ENCODE peak calls at places on chromosomes 13 and 19, in four cellular contexts. E is astrocyte, Q is fibroblast of lung, S is prostate gland. R is an unnamed sample. For H3K27me3 and H3K4me1, the result is how much of the 10 kb centered on the place peaks cover.

GRCh38 chr13:43785681-43786471 is 896 bp downstream of the ENOX1 start:
- DNase-seq in E (peak), Q (peak), S (peak), R (no peak)

GRCh38 chr13:47809411-47809810 is 191.7 kb downstream of the SUCLA2 start:
- DNase-seq in E (no peak), Q (no peak), S (no peak), R (no peak)

GRCh38 chr19:39223703-39224279 is 19.7 kb upstream of the SYCN start:
- DNase-seq in E (peak), Q (peak), S (no peak), R (no peak)

GRCh38 chr13:40484981-40485380 is 181.5 kb downstream of the FOXO1 start:
- DNase-seq in E (no peak), Q (no peak), S (no peak), R (no peak)

GRCh38 chr13:47216176-47216822 is 319.4 kb upstream of the HTR2A start:
- DNase-seq in E (peak), Q (no peak), S (no peak), R (peak)

GRCh38 chr19:4742717-4743646 is 19.3 kb upstream of the DPP9 start:
- DNase-seq in E (no peak), Q (no peak), S (no peak), R (no peak)

GRCh38 chr19:4713384-4713951 is 10.2 kb downstream of the DPP9 start:
- DNase-seq in E (peak), Q (peak), S (peak), R (peak)

GRCh38 chr19:54674021-54674617 is 11.3 kb downstream of the LILRB4 start:
- DNase-seq in E (no peak), Q (peak), S (no peak), R (peak)

GRCh38 chr13:19071161-19071936 is 110.3 kb downstream of the TUBA3C start:
- DNase-seq in E (no peak), Q (no peak), S (no peak), R (no peak)

GRCh38 chr19:34288381-34288780 is 34.0 kb downstream of the GARRE1 start:
- DNase-seq in E (no peak), Q (no peak), S (no peak), R (no peak)

GRCh38 chr13:26168276-26168814 is 53.8 kb downstream of the RNF6 start:
- DNase-seq in E (no peak), Q (peak), S (no peak), R (peak)

GRCh38 chr19:4578552-4579248 is 19.2 kb upstream of the SEMA6B start:
- DNase-seq in E (no peak), Q (no peak), S (no peak), R (no peak)

GRCh38 chr19:5880604-5881078 is 10.3 kb upstream of the FUT5 start:
- DNase-seq in E (peak), Q (peak), S (peak), R (peak)

GRCh38 chr19:24060687-24061356 is 26.2 kb upstream of the ZNF254 start:
- DNase-seq in E (no peak), Q (no peak), S (no peak), R (peak)

GRCh38 chr19:43552616-43553015 is 19.6 kb downstream of the ZNF575 start:
- DNase-seq in E (no peak), Q (no peak), S (no peak), R (no peak)

GRCh38 chr19:32253683-32254020 is 91.8 kb upstream of the ZNF507 start:
- DNase-seq in E (no peak), Q (no peak), S (no peak), R (no peak)

GRCh38 chr19:32255566-32256295 is 89.7 kb upstream of the ZNF507 start:
- DNase-seq in E (no peak), Q (no peak), S (no peak), R (no peak)

GRCh38 chr19:32252333-32252669 is 93.1 kb upstream of the ZNF507 start:
- DNase-seq in E (no peak), Q (no peak), S (no peak), R (no peak)

GRCh38 chr19:32254128-32254527 is 91.3 kb upstream of the ZNF507 start:
- DNase-seq in E (no peak), Q (no peak), S (no peak), R (no peak)

GRCh38 chr19:32251634-32252332 is 93.6 kb upstream of the ZNF507 start:
- DNase-seq in E (no peak), Q (no peak), S (no peak), R (no peak)
- H3K27me3 ChIP-seq in E (under half), Q (under half), S (under half), R (under half)

GRCh38 chr13:20553309-20553708 is 13.6 kb upstream of the IFT88 start:
- DNase-seq in E (no peak), Q (peak), S (no peak), R (no peak)
- H3K27ac ChIP-seq in E (no peak), Q (no peak), S (no peak), R (no peak)

DNA sequence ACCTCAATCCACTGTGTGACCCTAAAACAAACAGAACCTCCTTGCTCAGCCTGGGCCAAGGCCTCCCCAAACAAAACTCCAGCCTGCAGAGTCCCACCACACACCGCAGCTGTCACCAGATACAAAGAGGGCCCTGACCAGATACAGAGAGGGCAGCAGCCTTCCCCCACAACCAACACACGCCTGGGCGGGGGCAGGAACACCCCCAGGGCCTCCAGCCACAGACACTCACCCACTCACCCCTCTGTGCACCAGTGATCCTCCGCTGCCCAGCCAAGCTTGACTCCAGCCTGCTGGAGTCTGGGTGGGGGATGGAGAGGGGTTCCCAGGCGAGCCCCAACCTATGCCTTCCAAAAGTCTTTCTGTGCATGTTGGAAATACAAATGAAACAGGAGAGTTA is 5.9 kb upstream of the CIRBP start:
- DNase-seq in E (no peak), Q (no peak), S (no peak), R (no peak)
- H3K4me1 ChIP-seq in E (half or more), Q (half or more), S (under half), R (under half)

DNA sequence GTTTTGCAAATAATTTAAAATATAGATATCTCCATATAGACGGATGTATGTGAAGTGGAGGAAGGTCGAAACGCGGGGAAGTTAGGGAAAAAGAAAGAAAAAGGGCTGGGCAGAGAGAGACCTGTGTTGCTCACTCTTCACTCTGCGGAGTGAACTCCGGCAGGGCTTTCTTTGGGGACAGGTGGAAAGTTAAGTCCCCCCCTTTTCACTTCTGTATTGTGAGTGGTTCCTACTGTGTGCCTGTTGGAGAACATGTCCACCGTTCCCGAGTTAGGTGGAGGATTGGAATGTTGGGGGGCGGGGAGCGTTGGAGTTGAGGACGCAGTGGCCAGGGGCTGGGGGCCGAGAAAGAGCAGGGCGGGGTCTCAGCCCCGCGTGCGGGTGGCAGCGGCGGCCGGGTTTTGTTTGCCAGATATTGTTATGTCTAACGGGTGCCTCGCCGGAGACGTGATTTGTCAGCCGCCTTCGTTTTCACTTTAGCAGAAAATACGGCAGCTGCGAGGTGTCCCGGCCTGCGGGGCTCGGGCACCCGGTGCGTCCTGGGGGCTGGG is 145.0 kb upstream of the ZNF536 start:
- DNase-seq in E (no peak), Q (no peak), S (no peak), R (no peak)
- H3K27me3 ChIP-seq in E (half or more), Q (under half), S (under half), R (half or more)

GRCh38 chr19:14410775-14411134 is 8.4 kb downstream of the DDX39A start:
- DNase-seq in E (no peak), Q (no peak), S (no peak), R (no peak)

GRCh38 chr19:14408641-14409120 is 10.5 kb downstream of the DDX39A start:
- DNase-seq in E (no peak), Q (no peak), S (no peak), R (no peak)

GRCh38 chr19:14410054-14410774 is 8.9 kb downstream of the DDX39A start:
- DNase-seq in E (no peak), Q (no peak), S (no peak), R (no peak)

GRCh38 chr19:14407889-14408640 is 11.1 kb downstream of the DDX39A start:
- DNase-seq in E (no peak), Q (no peak), S (no peak), R (no peak)

DNA sequence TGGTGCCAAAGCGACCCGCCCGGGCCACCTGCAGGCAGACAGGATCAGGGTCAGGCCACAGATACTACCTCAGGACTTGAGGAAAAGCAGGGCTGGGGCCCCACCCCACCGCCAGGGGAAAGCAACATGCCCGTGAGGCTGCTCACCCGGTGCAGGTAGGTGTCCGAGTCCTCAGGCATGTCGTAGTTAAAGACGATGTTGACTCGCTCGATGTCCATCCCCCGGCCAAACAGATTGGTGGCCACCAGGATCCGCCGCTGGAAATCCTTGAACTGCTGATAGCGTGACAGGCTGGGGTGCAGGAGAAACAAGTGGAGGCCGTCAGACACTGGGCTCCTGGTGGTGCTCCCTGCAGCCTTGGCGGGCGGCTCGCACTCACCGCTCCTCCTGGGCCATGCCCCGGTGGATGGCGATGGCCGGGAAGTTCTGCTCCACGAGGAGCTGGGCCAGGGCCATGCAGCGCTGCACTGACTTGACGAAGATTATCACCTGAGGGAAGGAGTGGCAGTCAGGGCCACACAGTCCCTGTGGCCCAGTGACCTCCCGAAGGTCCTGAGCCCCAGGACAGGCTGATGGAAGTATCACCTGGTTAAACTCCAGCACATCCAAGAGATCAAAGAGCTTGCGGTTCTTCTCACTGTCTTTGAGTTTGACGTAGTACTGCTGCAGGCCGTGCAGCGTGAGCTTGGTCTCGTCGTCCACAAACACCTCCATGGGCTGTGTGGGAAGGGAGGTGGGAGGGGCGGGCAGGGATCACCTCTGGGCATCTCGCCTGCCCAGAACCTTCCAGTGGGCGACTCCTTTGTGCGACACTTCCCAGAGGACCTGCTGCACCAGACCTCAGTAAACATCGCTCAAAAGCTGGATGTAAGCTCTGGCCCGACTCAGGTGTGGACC is 9.7 kb downstream of the DDX39A start:
- DNase-seq in E (no peak), Q (no peak), S (no peak), R (no peak)
- H3K27ac ChIP-seq in E (no peak), Q (no peak), S (no peak), R (no peak)

R was measured in foreskin keratinocyte.